ENCODE peak calls at places on chromosomes 1 and 21, in ten cellular contexts. One of them, this sample, is unnamed.

GRCh38 chr1:15224903-15225485 is 22.0 kb upstream of the FHAD1 start:
- DNase-seq in MV-4-11: peak; percentile 69
- DNase-seq in sigmoid colon: peak; percentile 34
- DNase-seq in trophoblast cell: no peak
- DNase-seq in NCI-H187: no peak
- DNase-seq in ACHN: no peak
- DNase-seq in stimulated activated effector memory CD8-positive, alpha-beta T cell treated with anti-CD3 and anti-CD28 coated beads, Interleukin-12 subunit alpha, Interleukin-12 subunit beta, amount 100 ng/mL, for 72 hours: no peak
- DNase-seq in A172: no peak
- DNase-seq in stimulated activated CD4-positive, alpha-beta T cell treated with anti-CD3 and anti-CD28 coated beads, Interleukin-1b, Interleukin-23, amount 100 ng/mL, for 24 hours: no peak
- DNase-seq in stimulated activated CD8-positive, alpha-beta memory T cell treated with anti-CD3 and anti-CD28 coated beads, Interleukin-7, amount 100 ng/mL, for 4 hours: no peak
- DNase-seq in this sample: no peak

GRCh38 chr1:61496501-61496900 is 228.4 kb downstream of the TM2D1 start:
- DNase-seq in MV-4-11: no peak
- DNase-seq in sigmoid colon: no peak
- DNase-seq in trophoblast cell: peak; percentile 30
- DNase-seq in NCI-H187: no peak
- DNase-seq in ACHN: no peak
- DNase-seq in stimulated activated effector memory CD8-positive, alpha-beta T cell treated with anti-CD3 and anti-CD28 coated beads, Interleukin-12 subunit alpha, Interleukin-12 subunit beta, amount 100 ng/mL, for 72 hours: no peak
- DNase-seq in A172: peak; percentile 21
- DNase-seq in stimulated activated CD4-positive, alpha-beta T cell treated with anti-CD3 and anti-CD28 coated beads, Interleukin-1b, Interleukin-23, amount 100 ng/mL, for 24 hours: no peak
- DNase-seq in stimulated activated CD8-positive, alpha-beta memory T cell treated with anti-CD3 and anti-CD28 coated beads, Interleukin-7, amount 100 ng/mL, for 4 hours: no peak
- DNase-seq in this sample: no peak

GRCh38 chr1:167442854-167443565 is 75.3 kb downstream of the CD247 start:
- DNase-seq in MV-4-11: no peak
- DNase-seq in sigmoid colon: no peak
- DNase-seq in trophoblast cell: no peak
- DNase-seq in NCI-H187: no peak
- DNase-seq in ACHN: no peak
- DNase-seq in stimulated activated effector memory CD8-positive, alpha-beta T cell treated with anti-CD3 and anti-CD28 coated beads, Interleukin-12 subunit alpha, Interleukin-12 subunit beta, amount 100 ng/mL, for 72 hours: no peak
- DNase-seq in A172: no peak
- DNase-seq in stimulated activated CD4-positive, alpha-beta T cell treated with anti-CD3 and anti-CD28 coated beads, Interleukin-1b, Interleukin-23, amount 100 ng/mL, for 24 hours: no peak
- DNase-seq in stimulated activated CD8-positive, alpha-beta memory T cell treated with anti-CD3 and anti-CD28 coated beads, Interleukin-7, amount 100 ng/mL, for 4 hours: no peak
- DNase-seq in this sample: no peak

GRCh38 chr1:175530167-175530566 is 213.2 kb downstream of the TNR start:
- DNase-seq in MV-4-11: no peak
- DNase-seq in sigmoid colon: no peak
- DNase-seq in trophoblast cell: no peak
- DNase-seq in NCI-H187: no peak
- DNase-seq in ACHN: no peak
- DNase-seq in stimulated activated effector memory CD8-positive, alpha-beta T cell treated with anti-CD3 and anti-CD28 coated beads, Interleukin-12 subunit alpha, Interleukin-12 subunit beta, amount 100 ng/mL, for 72 hours: no peak
- DNase-seq in A172: no peak
- DNase-seq in stimulated activated CD4-positive, alpha-beta T cell treated with anti-CD3 and anti-CD28 coated beads, Interleukin-1b, Interleukin-23, amount 100 ng/mL, for 24 hours: no peak
- DNase-seq in stimulated activated CD8-positive, alpha-beta memory T cell treated with anti-CD3 and anti-CD28 coated beads, Interleukin-7, amount 100 ng/mL, for 4 hours: no peak
- DNase-seq in this sample: peak; percentile 10

GRCh38 chr1:1337793-1338147 is 6.7 kb downstream of the TAS1R3 start:
- DNase-seq in MV-4-11: no peak
- DNase-seq in sigmoid colon: no peak
- DNase-seq in trophoblast cell: no peak
- DNase-seq in NCI-H187: no peak
- DNase-seq in ACHN: no peak
- DNase-seq in stimulated activated effector memory CD8-positive, alpha-beta T cell treated with anti-CD3 and anti-CD28 coated beads, Interleukin-12 subunit alpha, Interleukin-12 subunit beta, amount 100 ng/mL, for 72 hours: no peak
- DNase-seq in A172: no peak
- DNase-seq in stimulated activated CD4-positive, alpha-beta T cell treated with anti-CD3 and anti-CD28 coated beads, Interleukin-1b, Interleukin-23, amount 100 ng/mL, for 24 hours: no peak
- DNase-seq in stimulated activated CD8-positive, alpha-beta memory T cell treated with anti-CD3 and anti-CD28 coated beads, Interleukin-7, amount 100 ng/mL, for 4 hours: no peak
- DNase-seq in this sample: no peak

GRCh38 chr1:156709743-156710489 is 4.5 kb upstream of the CRABP2 start:
- DNase-seq in MV-4-11: no peak
- DNase-seq in sigmoid colon: peak; percentile 87
- DNase-seq in trophoblast cell: no peak
- DNase-seq in NCI-H187: no peak
- DNase-seq in ACHN: no peak
- DNase-seq in stimulated activated effector memory CD8-positive, alpha-beta T cell treated with anti-CD3 and anti-CD28 coated beads, Interleukin-12 subunit alpha, Interleukin-12 subunit beta, amount 100 ng/mL, for 72 hours: no peak
- DNase-seq in A172: peak; percentile 85
- DNase-seq in stimulated activated CD4-positive, alpha-beta T cell treated with anti-CD3 and anti-CD28 coated beads, Interleukin-1b, Interleukin-23, amount 100 ng/mL, for 24 hours: no peak
- DNase-seq in stimulated activated CD8-positive, alpha-beta memory T cell treated with anti-CD3 and anti-CD28 coated beads, Interleukin-7, amount 100 ng/mL, for 4 hours: no peak
- DNase-seq in this sample: no peak

GRCh38 chr21:15552914-15553491 is 176.8 kb upstream of the USP25 start:
- DNase-seq in MV-4-11: peak; percentile 56
- DNase-seq in sigmoid colon: no peak
- DNase-seq in trophoblast cell: no peak
- DNase-seq in NCI-H187: no peak
- DNase-seq in ACHN: peak; percentile 14
- DNase-seq in stimulated activated effector memory CD8-positive, alpha-beta T cell treated with anti-CD3 and anti-CD28 coated beads, Interleukin-12 subunit alpha, Interleukin-12 subunit beta, amount 100 ng/mL, for 72 hours: no peak
- DNase-seq in A172: no peak
- DNase-seq in stimulated activated CD4-positive, alpha-beta T cell treated with anti-CD3 and anti-CD28 coated beads, Interleukin-1b, Interleukin-23, amount 100 ng/mL, for 24 hours: no peak
- DNase-seq in stimulated activated CD8-positive, alpha-beta memory T cell treated with anti-CD3 and anti-CD28 coated beads, Interleukin-7, amount 100 ng/mL, for 4 hours: no peak
- DNase-seq in this sample: no peak

GRCh38 chr21:8989883-8990325 is 1531.5 kb upstream of the TPTE start:
- DNase-seq in MV-4-11: no peak
- DNase-seq in sigmoid colon: no peak
- DNase-seq in trophoblast cell: no peak
- DNase-seq in NCI-H187: no peak
- DNase-seq in ACHN: no peak
- DNase-seq in stimulated activated effector memory CD8-positive, alpha-beta T cell treated with anti-CD3 and anti-CD28 coated beads, Interleukin-12 subunit alpha, Interleukin-12 subunit beta, amount 100 ng/mL, for 72 hours: no peak
- DNase-seq in A172: peak; percentile 56
- DNase-seq in stimulated activated CD4-positive, alpha-beta T cell treated with anti-CD3 and anti-CD28 coated beads, Interleukin-1b, Interleukin-23, amount 100 ng/mL, for 24 hours: no peak
- DNase-seq in stimulated activated CD8-positive, alpha-beta memory T cell treated with anti-CD3 and anti-CD28 coated beads, Interleukin-7, amount 100 ng/mL, for 4 hours: no peak
- DNase-seq in this sample: peak; percentile 26

GRCh38 chr21:14918542-14918941 is 146.3 kb downstream of the NRIP1 start:
- DNase-seq in MV-4-11: no peak
- DNase-seq in sigmoid colon: no peak
- DNase-seq in trophoblast cell: peak; percentile 85
- DNase-seq in NCI-H187: no peak
- DNase-seq in ACHN: no peak
- DNase-seq in stimulated activated effector memory CD8-positive, alpha-beta T cell treated with anti-CD3 and anti-CD28 coated beads, Interleukin-12 subunit alpha, Interleukin-12 subunit beta, amount 100 ng/mL, for 72 hours: no peak
- DNase-seq in A172: no peak
- DNase-seq in stimulated activated CD4-positive, alpha-beta T cell treated with anti-CD3 and anti-CD28 coated beads, Interleukin-1b, Interleukin-23, amount 100 ng/mL, for 24 hours: no peak
- DNase-seq in stimulated activated CD8-positive, alpha-beta memory T cell treated with anti-CD3 and anti-CD28 coated beads, Interleukin-7, amount 100 ng/mL, for 4 hours: no peak
- DNase-seq in this sample: no peak

GRCh38 chr1:2814511-2815075 is 13.1 kb upstream of the TTC34 start:
- DNase-seq in MV-4-11: no peak
- DNase-seq in sigmoid colon: no peak
- DNase-seq in trophoblast cell: no peak
- DNase-seq in NCI-H187: no peak
- DNase-seq in ACHN: no peak
- DNase-seq in stimulated activated effector memory CD8-positive, alpha-beta T cell treated with anti-CD3 and anti-CD28 coated beads, Interleukin-12 subunit alpha, Interleukin-12 subunit beta, amount 100 ng/mL, for 72 hours: no peak
- DNase-seq in A172: no peak
- DNase-seq in stimulated activated CD4-positive, alpha-beta T cell treated with anti-CD3 and anti-CD28 coated beads, Interleukin-1b, Interleukin-23, amount 100 ng/mL, for 24 hours: no peak
- DNase-seq in stimulated activated CD8-positive, alpha-beta memory T cell treated with anti-CD3 and anti-CD28 coated beads, Interleukin-7, amount 100 ng/mL, for 4 hours: no peak
- DNase-seq in this sample: no peak

GRCh38 chr21:45139473-45139872 is 65.1 kb downstream of the ADARB1 start:
- DNase-seq in MV-4-11: no peak
- DNase-seq in sigmoid colon: no peak
- DNase-seq in trophoblast cell: no peak
- DNase-seq in NCI-H187: no peak
- DNase-seq in ACHN: no peak
- DNase-seq in stimulated activated effector memory CD8-positive, alpha-beta T cell treated with anti-CD3 and anti-CD28 coated beads, Interleukin-12 subunit alpha, Interleukin-12 subunit beta, amount 100 ng/mL, for 72 hours: no peak
- DNase-seq in A172: no peak
- DNase-seq in stimulated activated CD4-positive, alpha-beta T cell treated with anti-CD3 and anti-CD28 coated beads, Interleukin-1b, Interleukin-23, amount 100 ng/mL, for 24 hours: no peak
- DNase-seq in stimulated activated CD8-positive, alpha-beta memory T cell treated with anti-CD3 and anti-CD28 coated beads, Interleukin-7, amount 100 ng/mL, for 4 hours: no peak
- DNase-seq in this sample: no peak

GRCh38 chr1:31987231-31987630 is 26.4 kb upstream of the KHDRBS1 start:
- DNase-seq in MV-4-11: no peak
- DNase-seq in sigmoid colon: no peak
- DNase-seq in trophoblast cell: no peak
- DNase-seq in NCI-H187: peak; percentile 70
- DNase-seq in ACHN: no peak
- DNase-seq in stimulated activated effector memory CD8-positive, alpha-beta T cell treated with anti-CD3 and anti-CD28 coated beads, Interleukin-12 subunit alpha, Interleukin-12 subunit beta, amount 100 ng/mL, for 72 hours: no peak
- DNase-seq in A172: peak; percentile 26
- DNase-seq in stimulated activated CD4-positive, alpha-beta T cell treated with anti-CD3 and anti-CD28 coated beads, Interleukin-1b, Interleukin-23, amount 100 ng/mL, for 24 hours: no peak
- DNase-seq in stimulated activated CD8-positive, alpha-beta memory T cell treated with anti-CD3 and anti-CD28 coated beads, Interleukin-7, amount 100 ng/mL, for 4 hours: no peak
- DNase-seq in this sample: no peak

GRCh38 chr21:25370311-25370744 is 237.0 kb downstream of the MRPL39 start:
- DNase-seq in MV-4-11: peak; percentile 78
- DNase-seq in sigmoid colon: no peak
- DNase-seq in trophoblast cell: no peak
- DNase-seq in NCI-H187: no peak
- DNase-seq in ACHN: peak; percentile 88
- DNase-seq in stimulated activated effector memory CD8-positive, alpha-beta T cell treated with anti-CD3 and anti-CD28 coated beads, Interleukin-12 subunit alpha, Interleukin-12 subunit beta, amount 100 ng/mL, for 72 hours: no peak
- DNase-seq in A172: peak; percentile 100
- DNase-seq in stimulated activated CD4-positive, alpha-beta T cell treated with anti-CD3 and anti-CD28 coated beads, Interleukin-1b, Interleukin-23, amount 100 ng/mL, for 24 hours: no peak
- DNase-seq in stimulated activated CD8-positive, alpha-beta memory T cell treated with anti-CD3 and anti-CD28 coated beads, Interleukin-7, amount 100 ng/mL, for 4 hours: no peak
- DNase-seq in this sample: no peak

GRCh38 chr1:14996133-14997050 is 157.2 kb upstream of the TMEM51 start:
- DNase-seq in MV-4-11: peak; percentile 76
- DNase-seq in sigmoid colon: no peak
- DNase-seq in trophoblast cell: peak; percentile 62
- DNase-seq in NCI-H187: no peak
- DNase-seq in ACHN: peak; percentile 86
- DNase-seq in stimulated activated effector memory CD8-positive, alpha-beta T cell treated with anti-CD3 and anti-CD28 coated beads, Interleukin-12 subunit alpha, Interleukin-12 subunit beta, amount 100 ng/mL, for 72 hours: no peak
- DNase-seq in A172: peak; percentile 88
- DNase-seq in stimulated activated CD4-positive, alpha-beta T cell treated with anti-CD3 and anti-CD28 coated beads, Interleukin-1b, Interleukin-23, amount 100 ng/mL, for 24 hours: no peak
- DNase-seq in stimulated activated CD8-positive, alpha-beta memory T cell treated with anti-CD3 and anti-CD28 coated beads, Interleukin-7, amount 100 ng/mL, for 4 hours: no peak
- DNase-seq in this sample: peak; percentile 65

GRCh38 chr1:186806477-186806876 is 22.3 kb upstream of the PLA2G4A start:
- DNase-seq in MV-4-11: peak; percentile 50
- DNase-seq in sigmoid colon: no peak
- DNase-seq in trophoblast cell: peak; percentile 42
- DNase-seq in NCI-H187: no peak
- DNase-seq in ACHN: peak; percentile 20
- DNase-seq in stimulated activated effector memory CD8-positive, alpha-beta T cell treated with anti-CD3 and anti-CD28 coated beads, Interleukin-12 subunit alpha, Interleukin-12 subunit beta, amount 100 ng/mL, for 72 hours: no peak
- DNase-seq in A172: peak; percentile 50
- DNase-seq in stimulated activated CD4-positive, alpha-beta T cell treated with anti-CD3 and anti-CD28 coated beads, Interleukin-1b, Interleukin-23, amount 100 ng/mL, for 24 hours: no peak
- DNase-seq in stimulated activated CD8-positive, alpha-beta memory T cell treated with anti-CD3 and anti-CD28 coated beads, Interleukin-7, amount 100 ng/mL, for 4 hours: no peak
- DNase-seq in this sample: no peak

GRCh38 chr1:63272811-63273210 is 49.6 kb upstream of the FOXD3 start:
- DNase-seq in MV-4-11: no peak
- DNase-seq in sigmoid colon: no peak
- DNase-seq in trophoblast cell: no peak
- DNase-seq in NCI-H187: no peak
- DNase-seq in ACHN: no peak
- DNase-seq in stimulated activated effector memory CD8-positive, alpha-beta T cell treated with anti-CD3 and anti-CD28 coated beads, Interleukin-12 subunit alpha, Interleukin-12 subunit beta, amount 100 ng/mL, for 72 hours: no peak
- DNase-seq in A172: no peak
- DNase-seq in stimulated activated CD4-positive, alpha-beta T cell treated with anti-CD3 and anti-CD28 coated beads, Interleukin-1b, Interleukin-23, amount 100 ng/mL, for 24 hours: no peak
- DNase-seq in stimulated activated CD8-positive, alpha-beta memory T cell treated with anti-CD3 and anti-CD28 coated beads, Interleukin-7, amount 100 ng/mL, for 4 hours: no peak
- DNase-seq in this sample: no peak

GRCh38 chr1:170711682-170712081 is 47.8 kb downstream of the PRRX1 start:
- DNase-seq in MV-4-11: no peak
- DNase-seq in sigmoid colon: no peak
- DNase-seq in trophoblast cell: no peak
- DNase-seq in NCI-H187: no peak
- DNase-seq in ACHN: no peak
- DNase-seq in stimulated activated effector memory CD8-positive, alpha-beta T cell treated with anti-CD3 and anti-CD28 coated beads, Interleukin-12 subunit alpha, Interleukin-12 subunit beta, amount 100 ng/mL, for 72 hours: no peak
- DNase-seq in A172: peak; percentile 44
- DNase-seq in stimulated activated CD4-positive, alpha-beta T cell treated with anti-CD3 and anti-CD28 coated beads, Interleukin-1b, Interleukin-23, amount 100 ng/mL, for 24 hours: no peak
- DNase-seq in stimulated activated CD8-positive, alpha-beta memory T cell treated with anti-CD3 and anti-CD28 coated beads, Interleukin-7, amount 100 ng/mL, for 4 hours: no peak
- DNase-seq in this sample: no peak

GRCh38 chr1:21816602-21817302 is 4.7 kb downstream of the LDLRAD2 start:
- DNase-seq in MV-4-11: peak; percentile 36
- DNase-seq in sigmoid colon: no peak
- DNase-seq in trophoblast cell: peak; percentile 77
- DNase-seq in NCI-H187: no peak
- DNase-seq in ACHN: peak; percentile 74
- DNase-seq in stimulated activated effector memory CD8-positive, alpha-beta T cell treated with anti-CD3 and anti-CD28 coated beads, Interleukin-12 subunit alpha, Interleukin-12 subunit beta, amount 100 ng/mL, for 72 hours: no peak
- DNase-seq in A172: peak; percentile 61
- DNase-seq in stimulated activated CD4-positive, alpha-beta T cell treated with anti-CD3 and anti-CD28 coated beads, Interleukin-1b, Interleukin-23, amount 100 ng/mL, for 24 hours: no peak
- DNase-seq in stimulated activated CD8-positive, alpha-beta memory T cell treated with anti-CD3 and anti-CD28 coated beads, Interleukin-7, amount 100 ng/mL, for 4 hours: no peak
- DNase-seq in this sample: no peak

GRCh38 chr1:54967372-54967771 is 13.1 kb upstream of the TMEM61 start:
- DNase-seq in MV-4-11: no peak
- DNase-seq in sigmoid colon: no peak
- DNase-seq in trophoblast cell: no peak
- DNase-seq in NCI-H187: no peak
- DNase-seq in ACHN: peak; percentile 36
- DNase-seq in stimulated activated effector memory CD8-positive, alpha-beta T cell treated with anti-CD3 and anti-CD28 coated beads, Interleukin-12 subunit alpha, Interleukin-12 subunit beta, amount 100 ng/mL, for 72 hours: no peak
- DNase-seq in A172: peak; percentile 27
- DNase-seq in stimulated activated CD4-positive, alpha-beta T cell treated with anti-CD3 and anti-CD28 coated beads, Interleukin-1b, Interleukin-23, amount 100 ng/mL, for 24 hours: no peak
- DNase-seq in stimulated activated CD8-positive, alpha-beta memory T cell treated with anti-CD3 and anti-CD28 coated beads, Interleukin-7, amount 100 ng/mL, for 4 hours: no peak
- DNase-seq in this sample: no peak

GRCh38 chr1:2587860-2588571 is 1.4 kb downstream of the PRXL2B start:
- DNase-seq in MV-4-11: no peak
- DNase-seq in sigmoid colon: no peak
- DNase-seq in trophoblast cell: no peak
- DNase-seq in NCI-H187: no peak
- DNase-seq in ACHN: no peak
- DNase-seq in stimulated activated effector memory CD8-positive, alpha-beta T cell treated with anti-CD3 and anti-CD28 coated beads, Interleukin-12 subunit alpha, Interleukin-12 subunit beta, amount 100 ng/mL, for 72 hours: no peak
- DNase-seq in A172: no peak
- DNase-seq in stimulated activated CD4-positive, alpha-beta T cell treated with anti-CD3 and anti-CD28 coated beads, Interleukin-1b, Interleukin-23, amount 100 ng/mL, for 24 hours: no peak
- DNase-seq in stimulated activated CD8-positive, alpha-beta memory T cell treated with anti-CD3 and anti-CD28 coated beads, Interleukin-7, amount 100 ng/mL, for 4 hours: no peak
- DNase-seq in this sample: no peak

GRCh38 chr1:220880726-220881506 is 1.7 kb downstream of the HLX start:
- DNase-seq in MV-4-11: peak; percentile 89
- DNase-seq in sigmoid colon: peak; percentile 96
- DNase-seq in trophoblast cell: peak; percentile 54
- DNase-seq in NCI-H187: no peak
- DNase-seq in ACHN: no peak
- DNase-seq in stimulated activated effector memory CD8-positive, alpha-beta T cell treated with anti-CD3 and anti-CD28 coated beads, Interleukin-12 subunit alpha, Interleukin-12 subunit beta, amount 100 ng/mL, for 72 hours: no peak
- DNase-seq in A172: no peak
- DNase-seq in stimulated activated CD4-positive, alpha-beta T cell treated with anti-CD3 and anti-CD28 coated beads, Interleukin-1b, Interleukin-23, amount 100 ng/mL, for 24 hours: no peak
- DNase-seq in stimulated activated CD8-positive, alpha-beta memory T cell treated with anti-CD3 and anti-CD28 coated beads, Interleukin-7, amount 100 ng/mL, for 4 hours: no peak
- DNase-seq in this sample: peak; percentile 42

GRCh38 chr1:179043266-179043665 is 17.6 kb downstream of the FAM20B start:
- DNase-seq in MV-4-11: no peak
- DNase-seq in sigmoid colon: no peak
- DNase-seq in trophoblast cell: no peak
- DNase-seq in NCI-H187: no peak
- DNase-seq in ACHN: no peak
- DNase-seq in stimulated activated effector memory CD8-positive, alpha-beta T cell treated with anti-CD3 and anti-CD28 coated beads, Interleukin-12 subunit alpha, Interleukin-12 subunit beta, amount 100 ng/mL, for 72 hours: no peak
- DNase-seq in A172: no peak
- DNase-seq in stimulated activated CD4-positive, alpha-beta T cell treated with anti-CD3 and anti-CD28 coated beads, Interleukin-1b, Interleukin-23, amount 100 ng/mL, for 24 hours: no peak
- DNase-seq in stimulated activated CD8-positive, alpha-beta memory T cell treated with anti-CD3 and anti-CD28 coated beads, Interleukin-7, amount 100 ng/mL, for 4 hours: no peak
- DNase-seq in this sample: no peak

GRCh38 chr1:35577071-35577998 is 4.2 kb downstream of the TFAP2E start:
- DNase-seq in MV-4-11: peak; percentile 54
- DNase-seq in sigmoid colon: no peak
- DNase-seq in trophoblast cell: no peak
- DNase-seq in NCI-H187: no peak
- DNase-seq in ACHN: no peak
- DNase-seq in stimulated activated effector memory CD8-positive, alpha-beta T cell treated with anti-CD3 and anti-CD28 coated beads, Interleukin-12 subunit alpha, Interleukin-12 subunit beta, amount 100 ng/mL, for 72 hours: peak; percentile 41
- DNase-seq in A172: no peak
- DNase-seq in stimulated activated CD4-positive, alpha-beta T cell treated with anti-CD3 and anti-CD28 coated beads, Interleukin-1b, Interleukin-23, amount 100 ng/mL, for 24 hours: no peak
- DNase-seq in stimulated activated CD8-positive, alpha-beta memory T cell treated with anti-CD3 and anti-CD28 coated beads, Interleukin-7, amount 100 ng/mL, for 4 hours: peak; percentile 51
- DNase-seq in this sample: peak; percentile 41

GRCh38 chr1:214418380-214418779 is 133.0 kb downstream of the PTPN14 start:
- DNase-seq in MV-4-11: no peak
- DNase-seq in sigmoid colon: no peak
- DNase-seq in trophoblast cell: no peak
- DNase-seq in NCI-H187: no peak
- DNase-seq in ACHN: no peak
- DNase-seq in stimulated activated effector memory CD8-positive, alpha-beta T cell treated with anti-CD3 and anti-CD28 coated beads, Interleukin-12 subunit alpha, Interleukin-12 subunit beta, amount 100 ng/mL, for 72 hours: no peak
- DNase-seq in A172: peak; percentile 63
- DNase-seq in stimulated activated CD4-positive, alpha-beta T cell treated with anti-CD3 and anti-CD28 coated beads, Interleukin-1b, Interleukin-23, amount 100 ng/mL, for 24 hours: no peak
- DNase-seq in stimulated activated CD8-positive, alpha-beta memory T cell treated with anti-CD3 and anti-CD28 coated beads, Interleukin-7, amount 100 ng/mL, for 4 hours: no peak
- DNase-seq in this sample: no peak

GRCh38 chr1:42484382-42484781 is 21.3 kb downstream of the CCDC30 start:
- DNase-seq in MV-4-11: no peak
- DNase-seq in sigmoid colon: no peak
- DNase-seq in trophoblast cell: peak; percentile 88
- DNase-seq in NCI-H187: no peak
- DNase-seq in ACHN: peak; percentile 88
- DNase-seq in stimulated activated effector memory CD8-positive, alpha-beta T cell treated with anti-CD3 and anti-CD28 coated beads, Interleukin-12 subunit alpha, Interleukin-12 subunit beta, amount 100 ng/mL, for 72 hours: no peak
- DNase-seq in A172: peak; percentile 78
- DNase-seq in stimulated activated CD4-positive, alpha-beta T cell treated with anti-CD3 and anti-CD28 coated beads, Interleukin-1b, Interleukin-23, amount 100 ng/mL, for 24 hours: no peak
- DNase-seq in stimulated activated CD8-positive, alpha-beta memory T cell treated with anti-CD3 and anti-CD28 coated beads, Interleukin-7, amount 100 ng/mL, for 4 hours: no peak
- DNase-seq in this sample: no peak

GRCh38 chr1:178407662-178408061 is 89.1 kb downstream of the CLEC20A start:
- DNase-seq in MV-4-11: no peak
- DNase-seq in sigmoid colon: no peak
- DNase-seq in trophoblast cell: no peak
- DNase-seq in NCI-H187: peak; percentile 14
- DNase-seq in ACHN: no peak
- DNase-seq in stimulated activated effector memory CD8-positive, alpha-beta T cell treated with anti-CD3 and anti-CD28 coated beads, Interleukin-12 subunit alpha, Interleukin-12 subunit beta, amount 100 ng/mL, for 72 hours: no peak
- DNase-seq in A172: no peak
- DNase-seq in stimulated activated CD4-positive, alpha-beta T cell treated with anti-CD3 and anti-CD28 coated beads, Interleukin-1b, Interleukin-23, amount 100 ng/mL, for 24 hours: no peak
- DNase-seq in stimulated activated CD8-positive, alpha-beta memory T cell treated with anti-CD3 and anti-CD28 coated beads, Interleukin-7, amount 100 ng/mL, for 4 hours: no peak
- DNase-seq in this sample: no peak

GRCh38 chr1:30908446-30908885 is at the start of gene SDC3:
- DNase-seq in MV-4-11: no peak
- DNase-seq in sigmoid colon: no peak
- DNase-seq in trophoblast cell: no peak
- DNase-seq in NCI-H187: peak; percentile 18
- DNase-seq in ACHN: peak; percentile 37
- DNase-seq in stimulated activated effector memory CD8-positive, alpha-beta T cell treated with anti-CD3 and anti-CD28 coated beads, Interleukin-12 subunit alpha, Interleukin-12 subunit beta, amount 100 ng/mL, for 72 hours: no peak
- DNase-seq in A172: no peak
- DNase-seq in stimulated activated CD4-positive, alpha-beta T cell treated with anti-CD3 and anti-CD28 coated beads, Interleukin-1b, Interleukin-23, amount 100 ng/mL, for 24 hours: no peak
- DNase-seq in stimulated activated CD8-positive, alpha-beta memory T cell treated with anti-CD3 and anti-CD28 coated beads, Interleukin-7, amount 100 ng/mL, for 4 hours: no peak
- DNase-seq in this sample: peak; percentile 71